ENCODE peak calls at places on chromosomes 11 and 22, in seven cellular contexts. P is RPMI7951; J is GM12892; I is immature natural killer cell; V is NCI-H1436; U is amygdala; R is activated CD4-positive, alpha-beta T cell treated with anti-CD3 and anti-CD28 coated beads for 24 hours. T is an unnamed sample.

GRCh38 chr22:24146190-24146616 is 35.1 kb upstream of the SUSD2 start:
- DNase-seq in P (peak), J (peak), I (peak), V (peak), U (no peak), R (no peak), T (peak)

GRCh38 chr11:78261367-78261766 is 72.6 kb downstream of the USP35 start:
- DNase-seq in P (no peak), J (no peak), I (no peak), V (no peak), U (no peak), R (no peak), T (no peak)

GRCh38 chr11:78828582-78829520 is 254.2 kb upstream of the NARS2 start:
- DNase-seq in P (no peak), J (no peak), I (no peak), V (no peak), U (no peak), R (no peak), T (no peak)

GRCh38 chr11:2566223-2567025 is 121.6 kb downstream of the KCNQ1 start:
- DNase-seq in P (no peak), J (no peak), I (no peak), V (no peak), U (peak), R (no peak), T (no peak)

GRCh38 chr11:128497057-128497957 is 90.1 kb downstream of the ETS1 start:
- DNase-seq in P (peak), J (no peak), I (no peak), V (no peak), U (no peak), R (no peak), T (peak)

GRCh38 chr11:37505406-37505805 is 907.4 kb upstream of the RAG2 start:
- DNase-seq in P (no peak), J (no peak), I (no peak), V (no peak), U (no peak), R (no peak), T (no peak)

GRCh38 chr11:77196961-77197360 is 68.9 kb downstream of the MYO7A start:
- DNase-seq in P (no peak), J (no peak), I (no peak), V (no peak), U (no peak), R (no peak), T (no peak)

GRCh38 chr11:125110996-125111340 is 458 bp downstream of the TMEM218 start:
- DNase-seq in P (peak), J (no peak), I (no peak), V (no peak), U (no peak), R (no peak), T (no peak)

T was measured in COR-L47.